ENCODE peak calls at places on chromosome 10, in eight cellular contexts. Y is fibroblast of lung, H is left ventricle myocardium inferior, R is stomach, O is lower lobe of right lung, C is GM23338, X is cardiac muscle cell, N is heart left ventricle. V is an unnamed sample.
A peak's percentile ranks its signal among the peaks of the same experiment; 100 is the strongest.

GRCh38 chr10:77926566-77927342 is at the start of gene DLG5:
- DNase-seq in N (peak; percentile 71), X (peak; percentile 76), Y (peak; percentile 59), C (peak; percentile 65), O (peak; percentile 74), R (peak; percentile 67), H (peak; percentile 73), V (peak; percentile 59)

GRCh38 chr10:24744966-24745365 is 21.3 kb upstream of the ARHGAP21 start:
- DNase-seq in C (no peak), X (no peak), R (no peak), H (no peak), Y (no peak), N (no peak), O (no peak), V (no peak)

GRCh38 chr10:29357962-29358635 is 69.2 kb downstream of the LYZL1 start:
- DNase-seq in H (no peak), N (no peak), Y (no peak), X (peak; percentile 16), C (no peak), R (peak; percentile 45), O (no peak), V (no peak)

GRCh38 chr10:12466701-12467100 is 117.4 kb downstream of the CAMK1D start:
- DNase-seq in N (no peak), R (no peak), C (no peak), O (no peak), H (no peak), Y (peak; percentile 52), X (no peak), V (no peak)

GRCh38 chr10:36542493-36542892 is 582.9 kb upstream of the ANKRD30A start:
- DNase-seq in Y (peak; percentile 6), X (peak; percentile 4), C (no peak), R (no peak), N (no peak), O (no peak), H (no peak), V (no peak)

GRCh38 chr10:18010050-18010449 is 58.3 kb downstream of the SLC39A12 start:
- DNase-seq in O (no peak), N (no peak), H (no peak), Y (peak; percentile 71), C (no peak), R (no peak), X (no peak), V (no peak)

GRCh38 chr10:31929260-31929985 is 792 bp upstream of the ARHGAP12 start:
- DNase-seq in Y (peak; percentile 41), X (peak; percentile 27), C (peak; percentile 59), R (peak; percentile 75), N (peak; percentile 53), H (peak; percentile 58), O (peak; percentile 68), V (peak; percentile 67)

GRCh38 chr10:125997586-125997985 is 101.2 kb downstream of the FANK1 start:
- DNase-seq in C (no peak), N (no peak), Y (no peak), X (no peak), H (no peak), O (no peak), R (no peak), V (no peak)

GRCh38 chr10:59176241-59177030 is at the start of gene PHYHIPL:
- DNase-seq in N (no peak), Y (no peak), O (peak; percentile 17), H (no peak), C (peak; percentile 68), R (no peak), X (no peak), V (no peak)

GRCh38 chr10:77455538-77455937 is 182.1 kb downstream of the KCNMA1 start:
- DNase-seq in R (no peak), H (no peak), O (no peak), X (no peak), N (no peak), C (no peak), Y (peak; percentile 38), V (no peak)

GRCh38 chr10:79378383-79378646 is 31.0 kb downstream of the PPIF start:
- DNase-seq in R (no peak), O (no peak), H (no peak), N (no peak), Y (no peak), X (no peak), C (no peak), V (no peak)

GRCh38 chr10:110553905-110554304 is 13.6 kb upstream of the SMC3 start:
- DNase-seq in C (peak; percentile 77), H (no peak), X (peak; percentile 31), Y (no peak), R (no peak), O (no peak), N (no peak), V (no peak)

GRCh38 chr10:78139336-78139735 is 105.7 kb downstream of the RPS24 start:
- DNase-seq in X (no peak), H (no peak), Y (no peak), O (no peak), R (no peak), N (no peak), C (peak; percentile 28), V (no peak)

GRCh38 chr10:994836-995558 is 6.8 kb downstream of the GTPBP4 start:
- DNase-seq in C (no peak), H (no peak), Y (no peak), O (no peak), N (no peak), X (no peak), R (no peak), V (no peak)

GRCh38 chr10:996031-996430 is 7.8 kb downstream of the GTPBP4 start:
- DNase-seq in R (no peak), C (no peak), Y (no peak), X (no peak), O (no peak), H (no peak), N (no peak), V (no peak)

GRCh38 chr10:992523-993340 is 4.5 kb downstream of the GTPBP4 start:
- DNase-seq in Y (no peak), H (no peak), N (no peak), X (no peak), O (no peak), R (no peak), C (no peak), V (no peak)

GRCh38 chr10:995559-995926 is 7.3 kb downstream of the GTPBP4 start:
- DNase-seq in N (no peak), C (no peak), H (no peak), X (no peak), O (no peak), Y (no peak), R (no peak), V (no peak)

DNA sequence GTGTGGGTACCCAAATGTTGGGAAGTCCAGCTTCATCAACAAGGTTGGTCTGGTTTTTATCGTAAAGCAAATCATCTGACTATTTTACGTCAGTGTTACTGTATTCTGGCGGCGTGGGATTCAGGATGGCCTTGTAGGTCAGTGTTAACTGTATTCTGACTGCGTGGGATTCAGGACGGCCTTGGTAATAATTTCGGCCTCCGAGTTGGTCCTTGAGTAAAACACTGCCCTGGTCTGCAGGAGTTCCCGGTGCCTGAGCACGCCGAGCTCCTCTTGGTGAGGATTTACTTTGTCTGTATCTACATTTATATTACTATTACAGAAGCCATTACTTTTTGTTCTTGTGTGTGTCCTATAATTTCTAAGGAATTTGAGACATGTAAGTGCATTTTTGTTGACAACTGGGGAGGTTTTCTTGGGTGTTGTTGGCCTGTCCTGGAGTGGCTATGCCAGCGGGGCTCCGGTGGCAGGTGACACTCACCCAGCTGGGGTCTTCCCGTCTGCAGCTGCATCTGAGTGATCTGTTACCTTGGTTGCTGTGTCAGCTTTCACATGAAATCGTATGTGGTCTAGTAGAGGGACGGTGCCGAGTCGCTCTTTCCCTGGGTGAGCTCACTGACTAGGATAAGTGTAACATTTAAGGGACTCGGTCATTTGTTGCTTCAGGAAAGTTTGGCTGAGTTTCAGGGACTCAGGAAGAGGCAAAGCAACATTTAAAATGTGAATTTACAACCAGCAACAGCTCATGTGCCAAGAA is 9.2 kb downstream of the GTPBP4 start:
- DNase-seq in Y (no peak), R (no peak), O (no peak), N (no peak), X (no peak), H (no peak), C (no peak), V (no peak)
- H3K4me3 ChIP-seq in Y (no peak overlapping the region), R (no peak overlapping the region), O (no peak overlapping the region), N (no peak overlapping the region), X (no peak overlapping the region), H (no peak overlapping the region), C (no peak overlapping the region), V (no peak overlapping the region)

DNA sequence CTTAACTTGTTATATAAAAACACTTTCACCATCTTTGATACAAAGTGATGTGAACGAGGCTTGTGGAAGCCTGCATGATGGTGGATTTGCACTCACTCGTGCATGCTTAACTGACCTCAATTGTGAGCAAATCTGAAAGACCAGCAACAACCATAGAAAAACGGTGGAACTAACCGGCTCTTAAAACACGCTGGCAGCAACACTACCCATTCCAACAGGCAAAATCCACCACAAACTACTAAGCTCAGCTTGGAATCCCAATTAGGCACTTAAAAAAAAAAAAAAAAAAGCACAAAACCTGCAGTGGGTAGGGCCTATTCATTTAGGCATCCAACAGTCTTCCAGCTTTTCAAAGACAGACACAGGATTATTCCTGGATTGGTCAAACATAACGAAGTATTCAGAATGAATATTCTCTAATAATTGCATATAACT is 1.8 kb downstream of the GDI2 start:
- DNase-seq in N (no peak), X (peak; percentile 52), C (peak; percentile 39), O (no peak), H (no peak), R (no peak), Y (peak; percentile 74), V (no peak)
- H3K4me3 ChIP-seq in N (peak overlapping the region; percentile 94), X (peak overlapping the region; percentile 90), C (peak overlapping the region; percentile 73), O (peak overlapping the region; percentile 90), H (peak overlapping the region; percentile 96), R (peak overlapping the region; percentile 92), Y (peak overlapping the region; percentile 87), V (peak overlapping the region; percentile 87)

DNA sequence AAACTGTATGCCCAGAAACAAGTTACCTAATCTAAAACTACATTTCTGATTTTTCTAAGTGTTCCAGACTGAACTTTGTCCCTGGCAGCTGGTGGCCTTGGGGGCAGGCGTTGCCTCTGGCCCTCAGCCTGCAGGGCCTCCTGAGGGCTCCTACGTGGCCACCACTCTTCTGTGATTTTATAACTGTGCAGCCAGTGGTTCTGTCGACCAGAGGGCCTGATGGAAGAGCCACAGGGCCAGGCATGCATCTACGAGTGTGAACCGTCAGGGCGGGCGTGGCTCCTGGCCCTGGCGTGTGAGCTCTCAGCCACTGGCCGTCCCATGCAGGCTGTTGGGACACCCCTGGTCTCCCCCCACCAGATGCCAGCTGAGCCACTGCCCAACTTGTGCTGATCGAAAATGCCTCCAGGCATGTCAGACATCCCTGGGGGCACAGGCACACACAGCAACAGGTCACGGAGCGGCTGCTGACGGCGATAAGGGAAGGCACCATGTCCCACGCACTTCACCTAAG is 173.4 kb downstream of the ZMYND11 start:
- DNase-seq in R (no peak), X (no peak), Y (no peak), C (no peak), H (no peak), N (no peak), O (no peak), V (no peak)
- H3K4me3 ChIP-seq in R (no peak overlapping the region), X (no peak overlapping the region), Y (no peak overlapping the region), C (no peak overlapping the region), H (no peak overlapping the region), N (no peak overlapping the region), O (no peak overlapping the region), V (no peak overlapping the region)

DNA sequence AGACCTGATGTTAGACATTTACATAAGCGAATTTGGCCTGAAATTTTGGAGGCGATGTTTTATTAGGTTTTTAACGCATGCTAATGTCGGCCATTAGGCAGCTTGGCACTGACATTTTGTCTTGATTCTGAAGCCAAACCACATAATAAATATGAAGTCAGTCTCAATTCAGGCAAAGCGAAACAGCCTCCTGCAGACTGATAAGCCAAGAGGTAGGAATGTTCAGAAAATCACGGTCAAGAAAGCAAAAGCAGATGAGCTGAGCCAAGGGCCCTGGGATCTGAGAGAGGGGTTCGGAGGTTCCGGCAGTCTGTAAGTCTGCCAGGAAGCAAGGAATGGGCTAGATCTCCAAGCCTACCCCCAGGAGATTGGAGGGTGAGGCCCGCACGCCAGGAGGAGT is 240.7 kb downstream of the PRPF18 start:
- DNase-seq in N (no peak), H (no peak), Y (peak; percentile 72), X (peak; percentile 61), C (peak; percentile 24), R (no peak), O (no peak), V (no peak)
- H3K4me3 ChIP-seq in N (no peak overlapping the region), H (no peak overlapping the region), Y (peak overlapping the region; percentile 32), X (no peak overlapping the region), C (no peak overlapping the region), R (no peak overlapping the region), O (peak overlapping the region; percentile 3), V (no peak overlapping the region)